ENCODE peak calls at places on chromosome 15, in nine cellular contexts. R is A673, V is choroid plexus epithelial cell, Y is B cell, C is Calu3, I is fibroblast of mammary gland, K is suprapubic skin, D is DND-41, E is uterus. F is an unnamed sample.

GRCh38 chr15:31857194-31857593 is 173.1 kb upstream of the CHRNA7 start:
- DNase-seq in Y (no peak), R (no peak), I (no peak), V (no peak), C (no peak), K (no peak), D (no peak), E (no peak), F (no peak)

GRCh38 chr15:40103124-40103858 is 5.4 kb downstream of the BMF start:
- DNase-seq in I (peak; percentile 71), R (peak; percentile 51), D (no peak), C (peak; percentile 82), E (peak; percentile 83), Y (no peak), K (peak; percentile 92), V (peak; percentile 76), F (no peak)

GRCh38 chr15:40766906-40767837 is 2.6 kb upstream of the C15orf62 start:
- DNase-seq in K (no peak), E (no peak), R (peak; percentile 51), I (peak; percentile 41), D (no peak), Y (no peak), C (no peak), V (peak; percentile 74), F (no peak)

GRCh38 chr15:91268510-91268909 is 168.5 kb downstream of the SV2B start:
- DNase-seq in C (no peak), Y (no peak), I (peak; percentile 11), R (peak; percentile 34), V (no peak), D (peak; percentile 22), K (no peak), E (no peak), F (no peak)

GRCh38 chr15:70815604-70816003 is 38.4 kb downstream of the LARP6 start:
- DNase-seq in V (no peak), C (no peak), R (no peak), K (no peak), I (no peak), Y (no peak), E (no peak), D (no peak), F (no peak)

GRCh38 chr15:60326824-60327654 is 70.7 kb downstream of the ANXA2 start:
- DNase-seq in D (peak; percentile 21), Y (no peak), K (no peak), R (peak; percentile 80), C (peak; percentile 54), V (peak; percentile 78), I (peak; percentile 60), E (no peak), F (no peak)

GRCh38 chr15:52382647-52383046 is 87.0 kb upstream of the MYO5C start:
- DNase-seq in R (no peak), C (no peak), V (no peak), E (no peak), D (no peak), Y (no peak), I (no peak), K (no peak), F (no peak)

GRCh38 chr15:83278191-83278590 is 6.3 kb downstream of the BNC1 start:
- DNase-seq in D (no peak), I (peak; percentile 72), C (no peak), Y (no peak), K (no peak), E (no peak), V (peak; percentile 85), R (no peak), F (no peak)

GRCh38 chr15:100849021-100849831 is 30.4 kb upstream of the ALDH1A3 start:
- DNase-seq in K (no peak), I (peak; percentile 63), V (peak; percentile 39), D (no peak), R (peak; percentile 77), E (peak; percentile 55), C (peak; percentile 93), Y (peak; percentile 47), F (peak; percentile 60)

GRCh38 chr15:52362497-52362896 is 66.9 kb upstream of the MYO5C start:
- DNase-seq in R (peak; percentile 13), C (no peak), E (no peak), K (no peak), Y (no peak), V (peak; percentile 74), I (peak; percentile 93), D (no peak), F (no peak)

GRCh38 chr15:40075298-40076044 is 33.2 kb downstream of the BMF start:
- DNase-seq in C (no peak), R (no peak), K (no peak), D (no peak), E (no peak), Y (no peak), V (no peak), I (no peak), F (no peak)

GRCh38 chr15:98674336-98674735 is 26.0 kb downstream of the IGF1R start:
- DNase-seq in I (no peak), D (no peak), V (no peak), K (no peak), R (no peak), Y (no peak), C (no peak), E (no peak), F (no peak)

GRCh38 chr15:80866936-80867335 is 87.8 kb downstream of the CEMIP start:
- DNase-seq in I (no peak), K (no peak), V (no peak), R (no peak), D (no peak), Y (no peak), E (no peak), C (no peak), F (no peak)

GRCh38 chr15:99863527-99864198 is 130.4 kb upstream of the LYSMD4 start:
- DNase-seq in V (peak; percentile 10), K (no peak), I (no peak), D (no peak), R (no peak), Y (no peak), E (no peak), C (no peak), F (no peak)

GRCh38 chr15:97194750-97195149 is 765.8 kb upstream of the ARRDC4 start:
- DNase-seq in C (no peak), I (no peak), E (no peak), Y (no peak), V (no peak), R (no peak), D (no peak), K (no peak), F (no peak)

GRCh38 chr15:41523097-41523496 is 9.5 kb upstream of the LTK start:
- DNase-seq in Y (no peak), V (peak; percentile 13), D (no peak), E (no peak), C (no peak), I (no peak), R (no peak), K (no peak), F (no peak)

GRCh38 chr15:92631721-92632120 is 23.9 kb downstream of the FAM174B start:
- DNase-seq in D (no peak), Y (no peak), I (no peak), V (no peak), K (no peak), R (no peak), C (no peak), E (no peak), F (no peak)
- TF ChIP-seq CTCF in D (peak; percentile 20), Y (no peak), I (no peak), V (no peak), K (no peak), R (peak; percentile 20), C (no peak), E (no peak), F (peak; percentile 40)

GRCh38 chr15:67906382-67906781 is 66.5 kb upstream of the RNU6-1 start:
- DNase-seq in E (no peak), R (no peak), K (no peak), V (peak; percentile 67), C (no peak), D (no peak), Y (no peak), I (no peak), F (no peak)
- TF ChIP-seq CTCF in E (no peak), R (peak; percentile 43), K (no peak), V (peak; percentile 67), C (no peak), D (no peak), Y (no peak), I (peak; percentile 28), F (peak; percentile 47)

GRCh38 chr15:68712886-68713285 is 107.8 kb downstream of the ANP32A start:
- DNase-seq in E (no peak), Y (no peak), R (no peak), D (no peak), C (no peak), K (no peak), I (no peak), V (no peak), F (no peak)
- TF ChIP-seq CTCF in E (no peak), Y (no peak), R (no peak), D (no peak), C (no peak), K (no peak), I (no peak), V (no peak), F (no peak)

GRCh38 chr15:65518633-65519285 is 1.3 kb upstream of the DPP8 start:
- DNase-seq in K (no peak), R (no peak), Y (no peak), E (no peak), V (no peak), D (no peak), C (no peak), I (no peak), F (no peak)

GRCh38 chr15:65521355-65521754 is 3.9 kb upstream of the DPP8 start:
- DNase-seq in E (no peak), D (no peak), V (no peak), I (no peak), Y (no peak), R (no peak), C (no peak), K (no peak), F (no peak)

GRCh38 chr15:65517866-65518207 is 348 bp upstream of the DPP8 start:
- DNase-seq in E (no peak), V (no peak), Y (no peak), K (no peak), D (no peak), I (peak; percentile 54), C (no peak), R (no peak), F (no peak)

GRCh38 chr15:65519781-65520299 is 2.4 kb upstream of the DPP8 start:
- DNase-seq in K (no peak), V (no peak), E (no peak), C (no peak), Y (no peak), I (no peak), D (no peak), R (no peak), F (no peak)

DNA sequence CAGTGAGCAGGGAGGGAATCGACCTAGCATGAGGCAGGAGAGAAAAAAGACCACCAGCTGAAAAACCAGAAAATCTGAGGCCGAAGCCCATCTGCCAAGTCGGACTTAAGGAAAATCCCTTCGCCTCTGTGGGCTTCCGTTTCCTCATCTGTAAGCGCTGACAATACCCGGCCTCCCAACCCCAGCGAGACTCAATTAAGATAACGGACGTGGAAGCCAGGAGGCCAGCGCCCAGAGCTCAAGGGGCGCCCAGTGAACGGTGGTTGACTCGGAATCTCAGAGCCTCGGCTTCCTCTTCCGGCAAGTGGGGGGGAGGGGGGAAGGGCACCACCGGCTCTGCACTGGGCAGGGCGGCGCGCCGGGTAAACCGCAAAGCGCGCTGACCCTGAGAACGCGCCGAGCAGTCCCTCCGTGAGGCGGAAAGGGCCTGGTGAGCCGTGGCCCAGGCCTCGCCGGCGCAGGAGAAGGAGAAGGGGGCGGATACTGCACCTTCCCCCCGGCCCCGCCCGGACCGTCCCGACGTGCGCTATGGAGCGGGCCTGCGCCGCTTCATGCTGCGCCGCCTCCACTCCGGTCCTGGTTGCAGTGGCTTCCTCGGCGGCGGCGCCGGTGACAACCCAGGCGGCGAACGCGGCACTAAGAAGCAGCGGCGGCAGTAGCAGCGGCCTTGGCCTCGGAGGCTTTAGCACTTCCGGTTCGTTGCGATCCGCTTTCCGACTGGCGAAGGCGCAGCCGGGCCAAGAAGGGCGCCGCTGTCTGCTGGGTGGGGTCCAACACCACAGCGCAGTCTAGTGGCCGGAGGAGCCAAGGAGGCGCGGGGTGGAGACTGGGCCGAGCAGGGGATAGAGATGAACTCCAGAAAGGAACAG is at the start of gene DPP8:
- DNase-seq in V (peak; percentile 96), I (peak; percentile 93), C (peak; percentile 98), E (peak; percentile 91), R (peak; percentile 96), K (peak; percentile 94), Y (peak; percentile 95), D (peak; percentile 94), F (peak; percentile 93)
- TF ChIP-seq CTCF in V (peak; percentile 94), I (peak; percentile 74), C (peak; percentile 70), E (peak; percentile 95), R (peak; percentile 99), K (peak; percentile 89), Y (peak; percentile 90), D (peak; percentile 97), F (peak; percentile 96)